ENCODE peak calls at places on chromosomes 5 and 9, in four cellular contexts. One of them, this sample, is unnamed.
A peak's percentile ranks its signal among the peaks of the same experiment; 100 is the strongest.

GRCh38 chr5:120604898-120605297 is 140.8 kb downstream of the PRR16 start:
- DNase-seq in upper lobe of left lung: no peak
- DNase-seq in heart left ventricle: no peak
- DNase-seq in adrenal gland: no peak
- DNase-seq in this sample: no peak

GRCh38 chr5:6703791-6704190 is 9.4 kb upstream of the TENT4A start:
- DNase-seq in adrenal gland: no peak
- DNase-seq in heart left ventricle: no peak
- DNase-seq in upper lobe of left lung: no peak
- DNase-seq in this sample: no peak

GRCh38 chr9:22102347-22103053 is 93.4 kb upstream of the CDKN2B start:
- DNase-seq in heart left ventricle: no peak
- DNase-seq in adrenal gland: no peak
- DNase-seq in upper lobe of left lung: no peak
- DNase-seq in this sample: no peak

GRCh38 chr5:31733365-31733764 is 94.4 kb downstream of the PDZD2 start:
- DNase-seq in heart left ventricle: peak; percentile 64
- DNase-seq in adrenal gland: no peak
- DNase-seq in upper lobe of left lung: no peak
- DNase-seq in this sample: no peak

GRCh38 chr5:131720714-131721113 is 76.1 kb downstream of the FNIP1 start:
- DNase-seq in heart left ventricle: no peak
- DNase-seq in upper lobe of left lung: no peak
- DNase-seq in adrenal gland: no peak
- DNase-seq in this sample: no peak

GRCh38 chr9:135504262-135505229 is 4.1 kb downstream of the MRPS2 start:
- DNase-seq in heart left ventricle: peak; percentile 71
- DNase-seq in upper lobe of left lung: peak; percentile 48
- DNase-seq in adrenal gland: peak; percentile 83
- DNase-seq in this sample: peak; percentile 52

GRCh38 chr5:39148983-39149534 is 70.3 kb downstream of the FYB1 start:
- DNase-seq in upper lobe of left lung: no peak
- DNase-seq in heart left ventricle: no peak
- DNase-seq in adrenal gland: no peak
- DNase-seq in this sample: no peak

GRCh38 chr5:35622974-35623373 is 5.3 kb downstream of the SPEF2 start:
- DNase-seq in adrenal gland: no peak
- DNase-seq in upper lobe of left lung: no peak
- DNase-seq in heart left ventricle: no peak
- DNase-seq in this sample: no peak

GRCh38 chr9:128424268-128424780 is 3.7 kb downstream of the CERCAM start:
- DNase-seq in heart left ventricle: no peak
- DNase-seq in upper lobe of left lung: no peak
- DNase-seq in adrenal gland: no peak
- DNase-seq in this sample: no peak

GRCh38 chr9:120307599-120307998 is 272.4 kb downstream of the CDK5RAP2 start:
- DNase-seq in upper lobe of left lung: no peak
- DNase-seq in heart left ventricle: no peak
- DNase-seq in adrenal gland: no peak
- DNase-seq in this sample: no peak

GRCh38 chr5:137743031-137743640 is 7.2 kb upstream of the KLHL3 start:
- DNase-seq in heart left ventricle: peak; percentile 44
- DNase-seq in adrenal gland: peak; percentile 70
- DNase-seq in upper lobe of left lung: peak; percentile 38
- DNase-seq in this sample: peak; percentile 41

DNA sequence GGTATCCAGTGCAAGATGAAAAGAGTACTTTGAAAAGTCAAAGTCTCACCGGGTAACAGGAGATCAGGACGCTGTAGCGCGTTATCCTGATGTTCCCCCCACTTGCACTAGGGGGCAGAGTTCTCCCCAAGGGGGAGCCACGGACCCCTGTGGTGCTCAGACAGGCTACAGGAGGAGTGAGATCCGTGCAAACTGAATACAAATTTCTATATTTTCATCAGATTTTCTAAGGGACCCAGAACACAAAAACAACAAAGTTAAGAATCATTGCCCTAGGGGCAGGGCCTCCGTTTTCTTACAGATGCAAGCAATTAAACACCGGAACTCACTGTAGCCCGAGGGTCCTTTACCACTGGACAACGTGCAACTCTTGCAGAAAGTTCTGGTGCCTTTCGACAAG is 2.0 kb downstream of the MYO10 start:
- DNase-seq in heart left ventricle: peak; percentile 37
- DNase-seq in adrenal gland: peak; percentile 46
- DNase-seq in upper lobe of left lung: peak; percentile 69
- DNase-seq in this sample: peak; percentile 79
- H3K4me3 ChIP-seq in heart left ventricle: peak overlapping the region; percentile 74
- H3K4me3 ChIP-seq in adrenal gland: no peak overlapping the region
- H3K4me3 ChIP-seq in upper lobe of left lung: no peak overlapping the region
- H3K4me3 ChIP-seq in this sample: peak overlapping the region; percentile 77

GRCh38 chr9:84756156-84756555 is 86.6 kb downstream of the NTRK2 start:
- DNase-seq in upper lobe of left lung: no peak
- DNase-seq in adrenal gland: no peak
- DNase-seq in heart left ventricle: no peak
- DNase-seq in this sample: no peak
- TF ChIP-seq POLR2A in upper lobe of left lung: no peak
- TF ChIP-seq POLR2A in adrenal gland: no peak
- TF ChIP-seq POLR2A in heart left ventricle: no peak
- TF ChIP-seq POLR2A in this sample: no peak

GRCh38 chr5:89353837-89354551 is 471.0 kb upstream of the MEF2C start:
- DNase-seq in heart left ventricle: no peak
- DNase-seq in upper lobe of left lung: no peak
- DNase-seq in adrenal gland: no peak
- DNase-seq in this sample: no peak

GRCh38 chr5:89351975-89352374 is 469.0 kb upstream of the MEF2C start:
- DNase-seq in upper lobe of left lung: no peak
- DNase-seq in heart left ventricle: no peak
- DNase-seq in adrenal gland: no peak
- DNase-seq in this sample: no peak

GRCh38 chr5:89346573-89346972 is 463.6 kb upstream of the MEF2C start:
- DNase-seq in heart left ventricle: no peak
- DNase-seq in upper lobe of left lung: no peak
- DNase-seq in adrenal gland: no peak
- DNase-seq in this sample: no peak

GRCh38 chr5:89350684-89351083 is 467.7 kb upstream of the MEF2C start:
- DNase-seq in adrenal gland: no peak
- DNase-seq in upper lobe of left lung: no peak
- DNase-seq in heart left ventricle: no peak
- DNase-seq in this sample: no peak

GRCh38 chr5:89351232-89351631 is 468.2 kb upstream of the MEF2C start:
- DNase-seq in upper lobe of left lung: no peak
- DNase-seq in heart left ventricle: no peak
- DNase-seq in adrenal gland: no peak
- DNase-seq in this sample: no peak
- H3K4me3 ChIP-seq in upper lobe of left lung: no peak overlapping the region
- H3K4me3 ChIP-seq in heart left ventricle: no peak overlapping the region
- H3K4me3 ChIP-seq in adrenal gland: no peak overlapping the region
- H3K4me3 ChIP-seq in this sample: no peak overlapping the region

GRCh38 chr5:73624888-73625287 is 1.1 kb upstream of the ARHGEF28 start:
- DNase-seq in heart left ventricle: no peak
- DNase-seq in upper lobe of left lung: no peak
- DNase-seq in adrenal gland: no peak
- DNase-seq in this sample: no peak

GRCh38 chr5:73625314-73625904 is 587 bp upstream of the ARHGEF28 start:
- DNase-seq in upper lobe of left lung: peak; percentile 26
- DNase-seq in heart left ventricle: peak; percentile 31
- DNase-seq in adrenal gland: no peak
- DNase-seq in this sample: no peak

GRCh38 chr5:73623929-73624404 is 2.0 kb upstream of the ARHGEF28 start:
- DNase-seq in upper lobe of left lung: no peak
- DNase-seq in heart left ventricle: no peak
- DNase-seq in adrenal gland: peak; percentile 12
- DNase-seq in this sample: no peak

GRCh38 chr5:73626814-73627313 is 868 bp downstream of the ARHGEF28 start:
- DNase-seq in heart left ventricle: no peak
- DNase-seq in adrenal gland: no peak
- DNase-seq in upper lobe of left lung: no peak
- DNase-seq in this sample: no peak

DNA sequence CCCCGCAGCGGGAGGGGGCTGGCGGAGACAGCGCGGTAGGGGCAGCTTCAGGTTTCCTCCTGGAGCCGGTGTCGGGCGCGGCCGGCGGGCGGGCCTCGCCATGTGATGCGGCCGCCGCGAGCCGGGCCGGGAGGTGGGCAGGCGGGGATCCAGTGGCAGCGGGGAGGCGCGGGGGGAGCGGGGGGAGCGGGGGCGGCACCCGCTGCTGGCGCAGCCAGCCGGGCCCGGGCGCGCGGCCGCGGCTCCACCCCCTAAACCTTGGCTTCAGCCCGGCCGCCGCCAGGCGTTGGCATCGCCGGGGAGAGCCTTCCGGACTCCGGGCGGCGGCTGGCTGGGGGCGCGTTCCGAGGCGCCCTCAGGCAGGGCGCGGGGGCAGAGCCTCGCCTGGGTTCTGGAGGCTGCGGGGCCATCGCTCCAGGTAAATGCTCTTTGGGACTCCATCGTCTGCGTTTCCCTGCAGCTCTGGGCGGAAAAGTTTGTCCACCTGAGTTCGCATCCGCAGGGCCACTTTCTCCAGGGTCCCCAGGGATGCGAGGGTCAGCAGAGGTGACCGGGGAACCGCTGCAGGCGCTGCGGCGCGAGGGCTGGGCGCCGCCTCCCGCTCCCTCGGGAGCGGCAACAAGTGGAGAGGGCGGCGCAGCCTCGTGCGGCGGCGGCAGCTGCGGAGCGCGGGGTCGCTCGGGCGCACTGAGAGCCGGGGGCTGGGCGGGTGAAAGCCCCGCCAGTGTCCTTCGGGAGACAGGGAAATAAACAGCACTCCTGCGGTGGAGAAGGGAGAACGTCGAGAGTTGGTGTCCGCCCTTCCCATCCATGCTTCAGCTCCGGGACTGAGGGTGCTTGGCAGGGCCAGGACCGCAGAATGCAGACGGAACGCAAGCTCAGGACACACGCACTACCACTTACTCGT is at the start of gene ARHGEF28:
- DNase-seq in adrenal gland: peak; percentile 85
- DNase-seq in heart left ventricle: peak; percentile 51
- DNase-seq in upper lobe of left lung: peak; percentile 76
- DNase-seq in this sample: peak; percentile 79
- TF ChIP-seq POLR2A in adrenal gland: peak; percentile 87
- TF ChIP-seq POLR2A in heart left ventricle: no peak
- TF ChIP-seq POLR2A in upper lobe of left lung: no peak
- TF ChIP-seq POLR2A in this sample: peak; percentile 43